ENCODE peak calls at places on chromosomes 4 and X, in eight cellular contexts. R is H9, G is MCF 10A, D is fibroblast of mammary gland, J is left lung, M is GM23338, K is GM10248, S is coronary artery. Y is an unnamed sample.

GRCh38 chrX:67749536-67749935 is 205.7 kb downstream of the AR start:
- DNase-seq in R (no peak), G (no peak), D (no peak), J (no peak), M (no peak), K (no peak), S (no peak), Y (no peak)

GRCh38 chrX:39814391-39814790 is 283.4 kb downstream of the BCOR start:
- DNase-seq in R (no peak), G (peak), D (peak), J (no peak), M (peak), K (peak), S (no peak), Y (no peak)

GRCh38 chr4:3439391-3439790 is 2.4 kb upstream of the HGFAC start:
- DNase-seq in R (no peak), G (no peak), D (no peak), J (peak), M (no peak), K (no peak), S (no peak), Y (no peak)

GRCh38 chr4:105227054-105227453 is 80.4 kb downstream of the TET2 start:
- DNase-seq in R (no peak), G (no peak), D (peak), J (no peak), M (no peak), K (no peak), S (no peak), Y (no peak)

GRCh38 chr4:119080721-119081541 is 54.7 kb upstream of the MYOZ2 start:
- DNase-seq in R (no peak), G (no peak), D (peak), J (no peak), M (no peak), K (no peak), S (no peak), Y (peak)

GRCh38 chr4:156559346-156559745 is 412.3 kb downstream of the PDGFC start:
- DNase-seq in R (no peak), G (no peak), D (peak), J (no peak), M (no peak), K (no peak), S (no peak), Y (no peak)

GRCh38 chr4:83267835-83268475 is 16.6 kb downstream of the COQ2 start:
- DNase-seq in R (no peak), G (no peak), D (no peak), J (no peak), M (no peak), K (no peak), S (no peak), Y (no peak)

GRCh38 chr4:151481813-151482212 is 72.8 kb downstream of the FHIP1A start:
- DNase-seq in R (no peak), G (no peak), D (no peak), J (no peak), M (no peak), K (no peak), S (no peak), Y (no peak)

GRCh38 chr4:107120661-107121060 is 84.5 kb upstream of the DKK2 start:
- DNase-seq in R (no peak), G (no peak), D (peak), J (no peak), M (peak), K (no peak), S (no peak), Y (no peak)

GRCh38 chr4:146582864-146583263 is 55.8 kb upstream of the POU4F2 start:
- DNase-seq in R (no peak), G (peak), D (peak), J (no peak), M (peak), K (no peak), S (no peak), Y (no peak)

GRCh38 chr4:109385260-109385659 is 48.4 kb upstream of the SEC24B start:
- DNase-seq in R (no peak), G (no peak), D (no peak), J (no peak), M (no peak), K (no peak), S (no peak), Y (no peak)

GRCh38 chrX:45553417-45553816 is 352.7 kb upstream of the DIPK2B start:
- DNase-seq in R (no peak), G (no peak), D (no peak), J (no peak), M (no peak), K (no peak), S (no peak), Y (no peak)

GRCh38 chrX:10833299-10834169 is 213.1 kb upstream of the MID1 start:
- DNase-seq in R (peak), G (peak), D (peak), J (peak), M (peak), K (no peak), S (no peak), Y (no peak)

GRCh38 chrX:111519215-111519614 is 7.8 kb downstream of the SERTM2 start:
- DNase-seq in R (no peak), G (no peak), D (peak), J (no peak), M (peak), K (no peak), S (no peak), Y (no peak)

GRCh38 chr4:167831853-167832252 is 260.5 kb upstream of the ANXA10 start:
- DNase-seq in R (no peak), G (no peak), D (peak), J (no peak), M (no peak), K (no peak), S (no peak), Y (no peak)

GRCh38 chrX:128518508-128518907 is 466.3 kb upstream of the ACTRT1 start:
- DNase-seq in R (no peak), G (peak), D (peak), J (no peak), M (peak), K (no peak), S (no peak), Y (no peak)

GRCh38 chr4:123444298-123444731 is 47.7 kb downstream of the SPRY1 start:
- DNase-seq in R (peak), G (no peak), D (peak), J (no peak), M (peak), K (peak), S (no peak), Y (no peak)

GRCh38 chr4:5137226-5137625 is 85.9 kb downstream of the STK32B start:
- DNase-seq in R (no peak), G (no peak), D (no peak), J (no peak), M (no peak), K (no peak), S (no peak), Y (no peak)

DNA sequence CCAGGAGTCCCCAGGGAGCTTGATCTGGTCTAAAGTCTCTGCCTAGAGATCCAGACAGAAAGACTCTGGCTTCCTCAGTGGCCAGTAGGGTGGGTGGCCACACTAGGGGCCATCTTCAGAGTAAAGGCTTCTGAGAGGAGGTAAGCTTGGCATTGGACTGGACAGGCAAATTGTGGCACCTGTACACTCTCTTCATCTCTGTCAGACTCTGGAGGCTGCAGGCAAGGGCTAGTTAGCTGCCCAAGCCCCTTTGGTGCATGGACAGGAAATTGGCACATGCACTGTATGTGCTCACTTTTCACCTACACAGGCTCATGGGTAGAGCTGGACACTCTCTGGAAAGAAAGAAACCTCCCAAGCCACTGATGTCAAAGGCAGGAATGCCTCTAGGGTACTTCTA is 142.8 kb downstream of the PJA1 start:
- DNase-seq in R (no peak), G (no peak), D (no peak), J (no peak), M (no peak), K (no peak), S (no peak), Y (no peak)
- TF ChIP-seq CTCF in R (no peak), G (no peak), D (no peak), J (no peak), M (no peak), K (no peak), S (no peak), Y (no peak)

GRCh38 chr4:77817304-77818076 is 1.7 kb downstream of the CNOT6L start:
- DNase-seq in R (no peak), G (peak), D (peak), J (no peak), M (no peak), K (no peak), S (no peak), Y (peak)

GRCh38 chr4:77819409-77819835 is 254 bp upstream of the CNOT6L start:
- DNase-seq in R (peak), G (no peak), D (no peak), J (peak), M (peak), K (no peak), S (peak), Y (no peak)

GRCh38 chr4:77818667-77819408 is at the start of gene CNOT6L:
- DNase-seq in R (peak), G (peak), D (peak), J (peak), M (peak), K (peak), S (peak), Y (peak)

GRCh38 chr4:77819836-77820679 is 890 bp upstream of the CNOT6L start:
- DNase-seq in R (peak), G (peak), D (peak), J (peak), M (peak), K (peak), S (peak), Y (peak)

GRCh38 chr4:77818077-77818666 is 996 bp downstream of the CNOT6L start:
- DNase-seq in R (peak), G (peak), D (peak), J (peak), M (peak), K (peak), S (peak), Y (peak)
- TF ChIP-seq CTCF in R (peak), G (peak), D (peak), J (peak), M (peak), K (peak), S (peak), Y (peak)

GRCh38 chrX:118632862-118633261 is 94.5 kb upstream of the IL13RA1 start:
- DNase-seq in R (no peak), G (no peak), D (no peak), J (no peak), M (no peak), K (peak), S (no peak), Y (no peak)

GRCh38 chrX:118633530-118633929 is 93.9 kb upstream of the IL13RA1 start:
- DNase-seq in R (no peak), G (no peak), D (no peak), J (no peak), M (no peak), K (peak), S (no peak), Y (no peak)

GRCh38 chrX:118634336-118634735 is 93.1 kb upstream of the IL13RA1 start:
- DNase-seq in R (no peak), G (no peak), D (no peak), J (no peak), M (no peak), K (no peak), S (no peak), Y (no peak)

GRCh38 chrX:118637997-118638396 is 89.4 kb upstream of the IL13RA1 start:
- DNase-seq in R (no peak), G (peak), D (no peak), J (no peak), M (peak), K (no peak), S (no peak), Y (no peak)
- TF ChIP-seq CTCF in R (peak), G (no peak), D (peak), J (no peak), M (peak), K (no peak), S (no peak), Y (peak)

GRCh38 chr4:67897686-67898085 is 13.9 kb upstream of the TMPRSS11D start:
- DNase-seq in R (no peak), G (no peak), D (no peak), J (no peak), M (no peak), K (no peak), S (no peak), Y (no peak)

GRCh38 chr4:67896421-67897065 is 12.7 kb upstream of the TMPRSS11D start:
- DNase-seq in R (no peak), G (no peak), D (no peak), J (peak), M (no peak), K (no peak), S (no peak), Y (no peak)

GRCh38 chr4:67892253-67892652 is 8.5 kb upstream of the TMPRSS11D start:
- DNase-seq in R (no peak), G (peak), D (no peak), J (no peak), M (no peak), K (no peak), S (no peak), Y (no peak)

GRCh38 chr4:67891645-67892044 is 7.8 kb upstream of the TMPRSS11D start:
- DNase-seq in R (no peak), G (no peak), D (peak), J (no peak), M (no peak), K (no peak), S (no peak), Y (no peak)

DNA sequence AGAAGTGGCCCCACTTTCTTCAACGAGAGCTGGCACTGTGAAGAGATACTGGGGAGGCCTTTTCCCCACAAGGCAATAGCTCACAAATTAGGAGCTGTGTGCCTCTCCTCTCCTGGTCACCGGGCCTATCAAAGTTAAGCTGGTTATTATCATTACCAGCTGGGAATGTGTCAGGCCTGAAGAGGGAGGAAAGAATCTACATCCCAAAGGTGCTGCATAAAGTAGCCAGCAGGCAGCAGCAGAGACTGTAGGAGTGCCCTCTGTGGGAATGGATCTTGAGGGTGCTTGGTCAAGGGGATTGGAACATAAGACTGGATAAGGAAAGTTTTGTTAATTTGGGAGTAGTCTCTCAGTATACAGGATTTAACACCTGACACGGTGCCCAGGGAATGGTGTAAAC is 9.1 kb upstream of the TMPRSS11D start:
- DNase-seq in R (peak), G (no peak), D (no peak), J (no peak), M (peak), K (no peak), S (no peak), Y (no peak)
- TF ChIP-seq CTCF in R (peak), G (no peak), D (peak), J (no peak), M (peak), K (no peak), S (no peak), Y (peak)

DNA sequence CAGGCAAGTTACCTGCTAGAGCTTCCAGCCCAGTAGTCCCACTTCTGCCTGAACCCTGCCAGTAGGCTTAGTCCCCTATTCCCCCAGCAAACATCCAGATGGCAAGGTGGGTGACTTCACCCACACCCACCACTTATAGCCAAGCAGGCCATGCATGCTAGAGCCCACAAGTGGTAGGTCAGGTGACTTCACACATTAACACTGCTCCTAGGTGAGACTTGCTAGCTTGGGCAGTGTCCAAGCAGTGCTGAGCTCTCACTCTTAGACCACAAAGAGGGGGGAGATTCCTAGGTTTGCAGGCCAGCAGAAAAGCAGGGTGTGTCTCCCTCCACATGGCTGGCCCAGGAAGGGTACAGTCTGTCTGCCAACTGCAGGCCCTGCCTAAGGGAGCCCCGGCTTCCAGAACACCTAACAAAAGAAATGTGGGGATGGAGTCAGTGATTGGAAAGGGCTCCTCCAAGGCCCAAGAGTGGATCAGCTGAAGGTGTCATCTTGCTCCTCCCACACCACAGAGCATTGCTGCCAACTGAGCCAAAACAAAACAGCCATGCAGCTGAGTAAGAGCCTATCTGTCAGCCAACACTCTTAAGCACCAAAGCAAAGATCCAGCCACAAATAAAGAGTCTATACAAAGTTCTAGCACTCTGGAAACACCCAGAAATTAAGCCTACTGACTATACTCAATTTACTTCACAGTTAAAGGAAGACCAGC is 158.1 kb upstream of the USP38 start:
- DNase-seq in R (no peak), G (peak), D (peak), J (no peak), M (no peak), K (no peak), S (no peak), Y (no peak)
- TF ChIP-seq CTCF in R (no peak), G (no peak), D (no peak), J (no peak), M (no peak), K (no peak), S (no peak), Y (no peak)

GRCh38 chr4:140640150-140640748 is 71.5 kb upstream of the UCP1 start:
- DNase-seq in R (no peak), G (no peak), D (no peak), J (no peak), M (no peak), K (no peak), S (no peak), Y (no peak)

GRCh38 chr4:140643571-140644055 is 74.9 kb upstream of the UCP1 start:
- DNase-seq in R (no peak), G (no peak), D (no peak), J (peak), M (no peak), K (no peak), S (no peak), Y (no peak)

GRCh38 chr4:140641105-140641555 is 72.4 kb upstream of the UCP1 start:
- DNase-seq in R (no peak), G (no peak), D (no peak), J (no peak), M (no peak), K (no peak), S (no peak), Y (no peak)

GRCh38 chr4:140642674-140643437 is 74.1 kb upstream of the UCP1 start:
- DNase-seq in R (no peak), G (no peak), D (no peak), J (peak), M (no peak), K (no peak), S (no peak), Y (no peak)

DNA sequence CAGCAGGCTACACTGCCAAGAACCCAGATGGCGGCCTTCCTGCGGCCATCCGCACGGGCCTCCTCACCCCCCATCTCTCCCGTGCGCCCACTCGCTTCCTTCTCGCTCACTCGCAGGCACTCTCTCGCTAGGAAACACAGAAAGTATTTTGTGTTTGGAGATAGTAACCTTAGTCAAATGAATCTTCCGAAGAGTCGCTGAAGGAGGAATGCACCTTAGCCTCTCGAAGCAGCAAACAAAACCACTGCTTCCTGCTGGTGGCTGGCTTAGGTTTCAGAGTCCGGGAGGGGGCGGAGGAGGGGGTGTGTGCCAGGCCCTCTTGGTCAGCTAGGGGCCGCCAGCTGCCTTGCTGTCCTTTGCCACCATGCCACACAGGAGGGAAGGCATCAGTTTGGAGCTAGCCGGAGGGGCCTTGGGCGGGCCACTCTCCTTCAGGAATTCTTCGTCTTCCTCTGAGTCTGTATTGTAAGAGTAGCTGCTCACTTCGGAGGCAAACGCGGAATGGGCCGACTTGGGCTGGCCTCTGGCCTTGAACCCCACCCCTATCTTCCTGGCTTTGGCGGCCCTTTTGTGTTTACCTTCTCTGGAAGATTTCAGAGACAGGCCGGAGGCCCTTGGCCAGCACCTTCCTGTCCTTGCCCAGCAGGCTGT is 73.2 kb upstream of the UCP1 start:
- DNase-seq in R (peak), G (no peak), D (peak), J (peak), M (peak), K (no peak), S (no peak), Y (no peak)
- TF ChIP-seq CTCF in R (peak), G (no peak), D (peak), J (peak), M (peak), K (no peak), S (no peak), Y (no peak)

GRCh38 chrX:54042609-54043010 is 1.7 kb downstream of the PHF8 start:
- DNase-seq in R (peak), G (peak), D (peak), J (peak), M (peak), K (peak), S (no peak), Y (peak)
- TF ChIP-seq CTCF in R (peak), G (peak), D (peak), J (peak), M (peak), K (peak), S (no peak), Y (peak)

GRCh38 chr4:153640476-153640802 is 43.6 kb upstream of the TLR2 start:
- DNase-seq in R (no peak), G (no peak), D (no peak), J (no peak), M (no peak), K (no peak), S (no peak), Y (no peak)

GRCh38 chr4:153645183-153645582 is 38.9 kb upstream of the TLR2 start:
- DNase-seq in R (no peak), G (peak), D (peak), J (no peak), M (peak), K (no peak), S (no peak), Y (no peak)

GRCh38 chr4:153639556-153640475 is 44.3 kb upstream of the TLR2 start:
- DNase-seq in R (no peak), G (no peak), D (no peak), J (no peak), M (peak), K (no peak), S (no peak), Y (no peak)

GRCh38 chr4:153641532-153641931 is 42.5 kb upstream of the TLR2 start:
- DNase-seq in R (no peak), G (no peak), D (peak), J (no peak), M (no peak), K (no peak), S (no peak), Y (no peak)

DNA sequence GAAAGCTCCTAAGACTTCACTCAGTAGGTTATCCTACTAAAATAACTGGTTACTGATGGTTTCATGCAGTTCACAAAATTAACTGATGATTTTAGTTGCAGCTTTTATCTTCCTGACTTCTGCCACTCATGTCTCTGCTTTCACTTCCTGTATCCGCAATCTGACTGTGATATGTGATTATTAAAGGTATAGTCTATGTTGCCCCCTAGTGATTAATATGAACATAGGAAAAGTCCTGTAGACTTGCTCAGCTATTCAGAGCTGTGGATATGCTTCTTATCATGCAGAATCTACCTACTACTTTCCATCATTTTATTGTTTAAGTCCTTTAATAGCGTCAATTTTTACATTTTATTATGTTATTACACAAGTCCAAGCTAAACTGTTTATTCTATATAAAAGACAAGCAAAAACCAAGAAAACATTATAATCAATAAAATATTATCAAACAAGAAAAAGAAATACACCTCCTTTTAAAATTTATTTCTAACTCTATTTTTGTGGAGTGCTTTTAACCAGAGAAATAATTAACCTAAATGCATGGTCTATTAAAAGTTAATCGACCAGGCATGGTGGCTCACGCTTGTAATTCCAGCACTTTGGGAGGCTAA is 40.6 kb upstream of the TLR2 start:
- DNase-seq in R (no peak), G (peak), D (peak), J (no peak), M (peak), K (peak), S (no peak), Y (peak)
- TF ChIP-seq CTCF in R (peak), G (peak), D (peak), J (peak), M (peak), K (peak), S (no peak), Y (peak)